ENCODE peak calls at places on chromosome 22, in six cellular contexts. B is cardiac muscle cell; W is CD4-positive, alpha-beta memory T cell; X is NCI-H446; P is HuH-7; R is ELR. Q is an unnamed sample.

GRCh38 chr22:21876486-21877176 is 9.2 kb upstream of the MAPK1 start:
- DNase-seq in B (no peak), W (peak), X (no peak), P (no peak), R (peak), Q (no peak)

GRCh38 chr22:18000441-18001039 is 23.8 kb downstream of the MICAL3 start:
- DNase-seq in B (peak), W (no peak), X (no peak), P (no peak), R (peak), Q (no peak)

GRCh38 chr22:50470491-50470890 is 4.3 kb downstream of the SBF1 start:
- DNase-seq in B (no peak), W (no peak), X (no peak), P (no peak), R (no peak), Q (no peak)

GRCh38 chr22:38935023-38935422 is 22.4 kb upstream of the APOBEC3A start:
- DNase-seq in B (no peak), W (no peak), X (no peak), P (no peak), R (no peak), Q (peak)

GRCh38 chr22:20393705-20394476 is at the start of gene ZNF74:
- DNase-seq in B (peak), W (peak), X (peak), P (peak), R (peak), Q (peak)

GRCh38 chr22:39738746-39739145 is 154.8 kb downstream of the ENTHD1 start:
- DNase-seq in B (no peak), W (no peak), X (no peak), P (no peak), R (peak), Q (no peak)

GRCh38 chr22:46054091-46054877 is 77.3 kb upstream of the WNT7B start:
- DNase-seq in B (no peak), W (peak), X (no peak), P (peak), R (peak), Q (no peak)

GRCh38 chr22:49011379-49011768 is 816.3 kb downstream of the BRD1 start:
- DNase-seq in B (no peak), W (no peak), X (no peak), P (no peak), R (no peak), Q (no peak)

GRCh38 chr22:19870153-19871022 is 15.7 kb upstream of the GNB1L start:
- DNase-seq in B (no peak), W (no peak), X (no peak), P (no peak), R (no peak), Q (no peak)

GRCh38 chr22:35642305-35642741 is 5.9 kb upstream of the APOL6 start:
- DNase-seq in B (no peak), W (no peak), X (no peak), P (no peak), R (no peak), Q (no peak)

GRCh38 chr22:35399114-35399677 is 744 bp upstream of the MCM5 start:
- DNase-seq in B (no peak), W (no peak), X (no peak), P (no peak), R (no peak), Q (no peak)

GRCh38 chr22:27336151-27337090 is 465.1 kb downstream of the MN1 start:
- DNase-seq in B (no peak), W (no peak), X (no peak), P (no peak), R (no peak), Q (no peak)

GRCh38 chr22:35648066-35649025 is at the start of gene APOL6:
- DNase-seq in B (no peak), W (peak), X (no peak), P (peak), R (peak), Q (no peak)

GRCh38 chr22:27378343-27378800 is 423.2 kb downstream of the MN1 start:
- DNase-seq in B (no peak), W (no peak), X (no peak), P (no peak), R (no peak), Q (no peak)

GRCh38 chr22:45341503-45341902 is 31.8 kb downstream of the FAM118A start:
- DNase-seq in B (peak), W (peak), X (no peak), P (no peak), R (no peak), Q (no peak)

GRCh38 chr22:29872145-29872893 is 10.7 kb upstream of the MTMR3 start:
- DNase-seq in B (no peak), W (no peak), X (no peak), P (no peak), R (no peak), Q (no peak)

GRCh38 chr22:36252754-36253522 is at the start of gene APOL1:
- DNase-seq in B (no peak), W (peak), X (no peak), P (no peak), R (peak), Q (no peak)

GRCh38 chr22:44709881-44710400 is 7.9 kb downstream of the PRR5 start:
- DNase-seq in B (no peak), W (peak), X (no peak), P (no peak), R (no peak), Q (no peak)

GRCh38 chr22:35313311-35314121 is 13.8 kb downstream of the TOM1 start:
- DNase-seq in B (peak), W (no peak), X (no peak), P (no peak), R (peak), Q (peak)

GRCh38 chr22:25410849-25411248 is 153.6 kb upstream of the GRK3 start:
- DNase-seq in B (no peak), W (no peak), X (no peak), P (no peak), R (no peak), Q (no peak)

GRCh38 chr22:46053563-46054090 is 76.7 kb upstream of the WNT7B start:
- DNase-seq in B (no peak), W (peak), X (no peak), P (peak), R (peak), Q (peak)

GRCh38 chr22:19842386-19843106 is 12.1 kb downstream of the GNB1L start:
- DNase-seq in B (no peak), W (no peak), X (no peak), P (no peak), R (no peak), Q (no peak)

GRCh38 chr22:44802071-44802700 is 49.8 kb downstream of the ARHGAP8 start:
- DNase-seq in B (no peak), W (no peak), X (no peak), P (no peak), R (no peak), Q (no peak)

GRCh38 chr22:49076300-49077035 is 751.2 kb downstream of the BRD1 start:
- DNase-seq in B (no peak), W (no peak), X (no peak), P (no peak), R (no peak), Q (no peak)

GRCh38 chr22:45942344-45942743 is 34.6 kb downstream of the WNT7B start:
- DNase-seq in B (no peak), W (no peak), X (no peak), P (peak), R (no peak), Q (no peak)

GRCh38 chr22:41274856-41275255 is 11.1 kb downstream of the RANGAP1 start:
- DNase-seq in B (no peak), W (no peak), X (no peak), P (no peak), R (no peak), Q (no peak)

GRCh38 chr22:42190274-42190673 is 59.7 kb upstream of the CYP2D6 start:
- DNase-seq in B (no peak), W (no peak), X (no peak), P (no peak), R (peak), Q (no peak)

GRCh38 chr22:30926706-30927105 is 41.9 kb downstream of the MORC2 start:
- DNase-seq in B (no peak), W (no peak), X (no peak), P (no peak), R (no peak), Q (no peak)

GRCh38 chr22:19878461-19879247 is 24.0 kb upstream of the GNB1L start:
- DNase-seq in B (no peak), W (no peak), X (no peak), P (no peak), R (no peak), Q (no peak)

GRCh38 chr22:48706934-48707748 is 1120.5 kb downstream of the BRD1 start:
- DNase-seq in B (no peak), W (no peak), X (no peak), P (no peak), R (no peak), Q (no peak)

GRCh38 chr22:35452351-35452781 is 52.4 kb downstream of the MCM5 start:
- DNase-seq in B (no peak), W (no peak), X (no peak), P (no peak), R (no peak), Q (no peak)